ENCODE peak calls at places on chromosomes 7 and 10, in four cellular contexts. R, V, B and I are unnamed samples.

GRCh38 chr7:158140538-158141220 is 446.9 kb downstream of the PTPRN2 start:
- DNase-seq in R (no peak), V (no peak), B (no peak), I (no peak)

GRCh38 chr10:32182476-32182875 is 126.3 kb upstream of the KIF5B start:
- DNase-seq in R (no peak), V (no peak), B (no peak), I (no peak)

GRCh38 chr10:91796332-91797076 is 1.7 kb upstream of the TNKS2 start:
- DNase-seq in R (peak), V (peak), B (no peak), I (no peak)

GRCh38 chr10:49081532-49082275 is 33.6 kb downstream of the VSTM4 start:
- DNase-seq in R (no peak), V (no peak), B (no peak), I (no peak)

GRCh38 chr7:37476428-37476827 is 27.8 kb upstream of the ELMO1 start:
- DNase-seq in R (no peak), V (no peak), B (no peak), I (no peak)

GRCh38 chr7:82325416-82325815 is 118.2 kb downstream of the CACNA2D1 start:
- DNase-seq in R (no peak), V (no peak), B (no peak), I (no peak)

GRCh38 chr10:48655426-48656240 is 29.0 kb upstream of the WDFY4 start:
- DNase-seq in R (peak), V (no peak), B (no peak), I (peak)

GRCh38 chr10:33113111-33113856 is 155.3 kb upstream of the ITGB1 start:
- DNase-seq in R (no peak), V (no peak), B (no peak), I (no peak)

GRCh38 chr10:18659784-18660561 is 742 bp downstream of the ARL5B start:
- DNase-seq in R (peak), V (no peak), B (no peak), I (no peak)

GRCh38 chr7:636396-636795 is 90.1 kb upstream of the DNAAF5 start:
- DNase-seq in R (peak), V (no peak), B (no peak), I (no peak)

GRCh38 chr7:91079491-91079890 is 184.7 kb upstream of the FZD1 start:
- DNase-seq in R (no peak), V (no peak), B (peak), I (no peak)

DNA sequence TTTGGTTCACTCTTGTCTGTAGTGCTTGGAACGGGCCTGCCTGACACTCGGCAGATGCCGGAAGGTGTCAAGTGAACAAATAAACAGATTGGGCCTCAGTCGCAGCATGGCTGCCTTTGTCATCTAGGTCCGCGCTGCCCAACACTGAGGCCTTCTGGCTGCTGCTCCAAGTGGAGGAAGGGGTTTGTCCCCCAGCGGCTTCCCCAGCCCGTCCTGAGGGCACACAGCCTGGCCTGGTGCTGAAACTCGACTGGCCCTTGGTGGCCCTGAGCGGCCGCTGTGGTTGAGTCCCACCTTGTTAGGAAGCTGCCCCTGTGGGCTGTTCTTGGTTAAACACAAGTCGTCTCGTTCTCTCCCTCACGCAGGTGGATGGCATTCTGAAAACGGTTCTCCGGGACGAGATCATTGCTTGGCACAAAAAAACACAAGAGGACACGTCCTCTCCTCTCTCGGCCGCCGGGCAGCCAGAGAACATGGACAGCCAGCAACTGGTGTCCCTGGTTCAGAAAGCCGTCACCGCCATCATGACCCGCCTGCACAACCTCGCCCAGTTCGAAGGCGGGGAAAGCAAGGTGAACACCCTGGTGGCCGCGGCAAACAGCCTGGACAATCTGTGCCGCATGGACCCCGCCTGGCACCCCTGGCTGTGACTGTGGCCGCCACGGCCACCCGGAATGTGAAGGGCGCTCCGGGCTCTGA is 132.1 kb downstream of the SMURF1 start:
- DNase-seq in R (no peak), V (peak), B (no peak), I (no peak)
- H3K4me3 ChIP-seq in R (no peak), V (no peak), B (no peak), I (no peak)

GRCh38 chr7:23072043-23072442 is 33.5 kb upstream of the KLHL7 start:
- DNase-seq in R (peak), V (no peak), B (no peak), I (no peak)
- TF ChIP-seq CTCF in R (peak), V (no peak), B (no peak), I (peak)

GRCh38 chr10:675532-675931 is 13.9 kb downstream of the DIP2C start:
- DNase-seq in R (no peak), V (no peak), B (no peak), I (no peak)

GRCh38 chr10:679556-679955 is 9.9 kb downstream of the DIP2C start:
- DNase-seq in R (no peak), V (no peak), B (no peak), I (no peak)

GRCh38 chr10:676178-676577 is 13.3 kb downstream of the DIP2C start:
- DNase-seq in R (no peak), V (no peak), B (no peak), I (no peak)

GRCh38 chr10:677750-678661 is 11.5 kb downstream of the DIP2C start:
- DNase-seq in R (no peak), V (no peak), B (no peak), I (no peak)

DNA sequence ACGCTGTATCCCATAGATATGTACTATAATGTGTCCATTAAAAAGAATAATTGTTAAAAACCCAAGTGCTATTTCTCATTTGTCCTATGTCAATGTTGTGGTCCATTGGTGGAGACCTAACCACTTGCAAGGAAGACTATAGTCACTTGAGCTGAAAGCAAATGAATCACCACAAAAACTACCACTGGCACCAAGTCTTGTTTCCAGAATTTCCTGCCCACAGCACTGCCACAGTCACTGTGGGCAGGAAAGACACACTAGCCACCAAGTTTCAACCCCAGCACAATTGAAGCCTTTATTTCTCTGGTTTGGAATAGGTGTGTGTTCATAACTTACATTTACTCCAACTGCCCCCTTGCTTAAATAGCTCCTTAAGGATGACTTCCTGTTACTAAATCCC is 12.4 kb downstream of the DIP2C start:
- DNase-seq in R (no peak), V (no peak), B (no peak), I (no peak)
- H3K4me3 ChIP-seq in R (no peak), V (no peak), B (no peak), I (no peak)

GRCh38 chr10:50622497-50623298 is 1.1 kb downstream of the SGMS1 start:
- DNase-seq in R (peak), V (peak), B (no peak), I (no peak)

GRCh38 chr10:50625663-50626062 is 1.9 kb upstream of the SGMS1 start:
- DNase-seq in R (no peak), V (no peak), B (no peak), I (no peak)

GRCh38 chr10:50624866-50625491 is 1.2 kb upstream of the SGMS1 start:
- DNase-seq in R (peak), V (peak), B (no peak), I (no peak)

GRCh38 chr10:50623299-50624153 is at the start of gene SGMS1:
- DNase-seq in R (peak), V (peak), B (no peak), I (no peak)

DNA sequence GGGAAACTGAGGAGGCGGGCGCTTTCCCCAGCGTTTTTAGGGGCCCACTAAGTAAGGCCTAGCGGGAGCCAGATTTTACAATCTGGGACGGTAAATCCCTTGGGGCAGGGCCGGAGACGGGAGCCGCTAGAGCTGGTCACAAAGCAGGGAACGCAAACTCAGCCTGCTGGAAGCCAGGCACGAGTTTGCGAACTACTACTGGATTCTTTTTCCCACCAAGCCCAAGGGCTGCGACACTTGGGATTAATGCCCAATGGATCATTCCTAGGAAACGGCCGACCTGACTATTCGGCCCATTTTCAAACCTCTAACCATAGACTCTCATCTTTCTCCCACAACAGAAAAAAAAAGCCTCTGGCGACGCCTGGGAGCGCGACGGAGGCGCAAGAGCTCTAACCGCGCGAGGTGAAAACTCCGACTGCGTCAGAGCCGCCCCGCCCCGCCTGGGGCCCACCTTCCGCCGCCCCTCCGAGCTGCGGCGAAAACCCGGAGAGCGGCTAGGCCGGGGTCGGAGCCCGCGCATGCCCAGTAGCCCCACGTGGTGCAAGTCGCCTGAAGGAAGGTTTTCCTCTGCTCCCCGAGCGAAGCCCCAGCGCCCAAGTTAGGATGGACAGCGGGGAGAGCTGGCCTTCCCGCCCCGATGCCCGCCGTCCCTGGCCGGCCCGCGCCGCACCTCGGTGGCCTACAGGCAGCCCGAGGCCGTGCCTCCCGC is 554 bp upstream of the SGMS1 start:
- DNase-seq in R (peak), V (peak), B (peak), I (peak)
- TF ChIP-seq CTCF in R (no peak), V (no peak), B (no peak), I (no peak)

DNA sequence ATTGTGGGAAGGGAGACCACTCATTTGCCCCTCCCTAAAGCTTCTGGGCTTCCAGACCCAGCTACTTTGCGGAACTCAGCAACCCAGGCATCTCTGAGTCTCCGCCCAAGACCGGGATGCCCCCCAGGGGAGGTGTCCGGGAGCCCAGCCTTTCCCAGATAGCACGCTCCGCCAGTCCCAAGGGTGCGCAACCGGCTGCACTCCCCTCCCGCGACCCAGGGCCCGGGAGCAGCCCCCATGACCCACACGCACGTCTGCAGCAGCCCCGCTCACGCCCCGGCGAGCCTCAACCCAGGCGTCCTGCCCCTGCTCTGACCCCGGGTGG is at the start of gene EPO:
- DNase-seq in R (no peak), V (no peak), B (no peak), I (no peak)
- H3K4me3 ChIP-seq in R (peak), V (peak), B (peak), I (no peak)